ENCODE peak calls at places on chromosomes 4 and X, in ten cellular contexts. B is adrenal gland; A is tibial nerve; N is stimulated activated CD8-positive, alpha-beta memory T cell treated with anti-CD3 and anti-CD28 coated beads, Interleukin-4, amount 100 ng/mL, for 1 hour; T is GDM1; R is AG08395; O is central memory CD4-positive, alpha-beta T cell; W is SIG-M5; I is ureter; K is germinal center. U is an unnamed sample.

GRCh38 chrX:28997716-28998115 is 410.5 kb downstream of the IL1RAPL1 start:
- DNase-seq in B (no peak), A (no peak), N (no peak), T (no peak), R (no peak), O (no peak), W (no peak), I (no peak), K (no peak), U (no peak)

GRCh38 chr4:148355442-148356123 is 86.6 kb downstream of the NR3C2 start:
- DNase-seq in B (no peak), A (no peak), N (no peak), T (no peak), R (no peak), O (no peak), W (no peak), I (no peak), K (no peak), U (no peak)

GRCh38 chr4:140326395-140326993 is 47.0 kb upstream of the SCOC start:
- DNase-seq in B (peak; percentile 58), A (peak; percentile 40), N (no peak), T (peak; percentile 15), R (peak; percentile 72), O (no peak), W (no peak), I (no peak), K (peak; percentile 38), U (no peak)

GRCh38 chr4:84482564-84483563 is 16.2 kb downstream of the NKX6-1 start:
- DNase-seq in B (no peak), A (no peak), N (no peak), T (no peak), R (peak; percentile 35), O (no peak), W (no peak), I (no peak), K (no peak), U (no peak)

GRCh38 chr4:72531322-72531721 is 37.7 kb downstream of the ADAMTS3 start:
- DNase-seq in B (no peak), A (no peak), N (no peak), T (no peak), R (no peak), O (no peak), W (no peak), I (no peak), K (no peak), U (no peak)

GRCh38 chr4:118745357-118745756 is 60.2 kb downstream of the METTL14 start:
- DNase-seq in B (no peak), A (no peak), N (no peak), T (no peak), R (no peak), O (no peak), W (no peak), I (no peak), K (no peak), U (no peak)

GRCh38 chrX:150348365-150348764 is 14.8 kb upstream of the MAMLD1 start:
- DNase-seq in B (no peak), A (no peak), N (no peak), T (no peak), R (no peak), O (no peak), W (no peak), I (no peak), K (no peak), U (no peak)

GRCh38 chr4:184282895-184283654 is 65.4 kb upstream of the ENPP6 start:
- DNase-seq in B (no peak), A (peak; percentile 1), N (no peak), T (no peak), R (no peak), O (no peak), W (no peak), I (no peak), K (peak; percentile 72), U (no peak)

GRCh38 chr4:88809561-88810219 is 112.1 kb upstream of the NAP1L5 start:
- DNase-seq in B (no peak), A (peak; percentile 23), N (no peak), T (no peak), R (no peak), O (no peak), W (no peak), I (no peak), K (no peak), U (no peak)

GRCh38 chr4:123415977-123416376 is 19.4 kb downstream of the SPRY1 start:
- DNase-seq in B (no peak), A (no peak), N (no peak), T (peak; percentile 72), R (peak; percentile 52), O (peak; percentile 14), W (peak; percentile 84), I (no peak), K (no peak), U (no peak)

GRCh38 chr4:1466034-1466960 is 60.1 kb upstream of the NKX1-1 start:
- DNase-seq in B (no peak), A (no peak), N (no peak), T (no peak), R (no peak), O (no peak), W (no peak), I (no peak), K (no peak), U (peak; percentile 78)

GRCh38 chr4:167234388-167234881 is at the start of gene SPOCK3:
- DNase-seq in B (no peak), A (no peak), N (no peak), T (no peak), R (peak; percentile 3), O (no peak), W (no peak), I (peak; percentile 44), K (no peak), U (no peak)

GRCh38 chrX:51334276-51334675 is 1.7 kb downstream of the NUDT10 start:
- DNase-seq in B (no peak), A (no peak), N (no peak), T (no peak), R (no peak), O (no peak), W (no peak), I (no peak), K (no peak), U (no peak)

GRCh38 chr4:140940589-140940988 is 184.4 kb upstream of the TBC1D9 start:
- DNase-seq in B (no peak), A (no peak), N (no peak), T (no peak), R (no peak), O (no peak), W (no peak), I (no peak), K (no peak), U (no peak)

GRCh38 chr4:106039796-106040195 is 144.5 kb downstream of the NPNT start:
- DNase-seq in B (no peak), A (no peak), N (no peak), T (no peak), R (no peak), O (no peak), W (no peak), I (no peak), K (no peak), U (no peak)

GRCh38 chr4:187668683-187669082 is 326.9 kb upstream of the ZFP42 start:
- DNase-seq in B (no peak), A (no peak), N (no peak), T (no peak), R (peak; percentile 22), O (no peak), W (no peak), I (no peak), K (no peak), U (no peak)

GRCh38 chr4:7267829-7268228 is 75.5 kb downstream of the SORCS2 start:
- DNase-seq in B (no peak), A (no peak), N (no peak), T (no peak), R (no peak), O (no peak), W (no peak), I (no peak), K (no peak), U (no peak)

GRCh38 chr4:86960557-86960959 is 25.7 kb downstream of the AFF1 start:
- DNase-seq in B (no peak), A (no peak), N (no peak), T (no peak), R (peak; percentile 17), O (no peak), W (no peak), I (no peak), K (no peak), U (no peak)

GRCh38 chr4:44434247-44434646 is 14.4 kb downstream of the KCTD8 start:
- DNase-seq in B (no peak), A (no peak), N (no peak), T (no peak), R (no peak), O (no peak), W (no peak), I (no peak), K (no peak), U (no peak)

GRCh38 chr4:61520688-61521160 is 320.6 kb downstream of the ADGRL3 start:
- DNase-seq in B (no peak), A (no peak), N (no peak), T (no peak), R (no peak), O (no peak), W (no peak), I (no peak), K (no peak), U (no peak)

GRCh38 chr4:187606581-187606980 is 389.0 kb upstream of the ZFP42 start:
- DNase-seq in B (peak; percentile 37), A (peak; percentile 25), N (no peak), T (peak; percentile 4), R (peak; percentile 51), O (no peak), W (no peak), I (no peak), K (peak; percentile 9), U (no peak)

GRCh38 chr4:64144994-64145393 is 264.3 kb downstream of the TECRL start:
- DNase-seq in B (no peak), A (no peak), N (no peak), T (no peak), R (no peak), O (no peak), W (no peak), I (peak; percentile 64), K (no peak), U (no peak)

GRCh38 chr4:64230709-64231310 is 178.4 kb downstream of the TECRL start:
- DNase-seq in B (no peak), A (no peak), N (no peak), T (no peak), R (no peak), O (no peak), W (no peak), I (no peak), K (no peak), U (no peak)

GRCh38 chrX:133598596-133599334 is 183.5 kb upstream of the GPC4 start:
- DNase-seq in B (no peak), A (no peak), N (no peak), T (no peak), R (no peak), O (no peak), W (no peak), I (no peak), K (no peak), U (no peak)

GRCh38 chr4:87849612-87850011 is 16.8 kb downstream of the MEPE start:
- DNase-seq in B (no peak), A (no peak), N (no peak), T (peak; percentile 39), R (no peak), O (no peak), W (peak; percentile 68), I (no peak), K (no peak), U (no peak)

GRCh38 chr4:15455290-15455689 is 14.4 kb upstream of the CC2D2A start:
- DNase-seq in B (peak; percentile 10), A (peak; percentile 83), N (no peak), T (no peak), R (peak; percentile 65), O (no peak), W (no peak), I (no peak), K (no peak), U (no peak)

GRCh38 chr4:168496834-168497233 is at the start of gene PALLD:
- DNase-seq in B (no peak), A (no peak), N (no peak), T (no peak), R (peak; percentile 17), O (no peak), W (no peak), I (no peak), K (no peak), U (no peak)

GRCh38 chrX:64342811-64343210 is 52.4 kb downstream of the MTMR8 start:
- DNase-seq in B (no peak), A (no peak), N (no peak), T (no peak), R (no peak), O (no peak), W (no peak), I (no peak), K (no peak), U (no peak)